ENCODE peak calls at places on chromosomes 4 and X, in ten cellular contexts. F is fibroblast of lung, N is K562, W is H1, R is GM23248, U is H9, T is neural progenitor cell, Q is endothelial cell of umbilical vein, P is astrocyte, O is SK-N-SH. L is an unnamed sample.

GRCh38 chrX:40281341-40282005 is 183.7 kb upstream of the BCOR start:
- DNase-seq in F (no peak), N (no peak), W (no peak), R (no peak), U (no peak), T (no peak), Q (no peak), P (no peak), O (no peak), L (peak)

GRCh38 chrX:133776072-133776471 is 209.3 kb downstream of the GPC3 start:
- DNase-seq in F (no peak), N (peak), W (peak), R (no peak), U (peak), T (peak), Q (peak), P (no peak), O (peak), L (peak)

GRCh38 chrX:71909956-71910355 is 689 bp upstream of the NHSL2 start:
- DNase-seq in F (peak), N (no peak), W (peak), R (peak), U (peak), T (peak), Q (no peak), P (no peak), O (no peak), L (no peak)

GRCh38 chr4:177484613-177485021 is 42.4 kb upstream of the AGA start:
- DNase-seq in F (peak), N (no peak), W (no peak), R (peak), U (no peak), T (no peak), Q (peak), P (peak), O (no peak), L (no peak)

GRCh38 chr4:175873707-175874106 is 61.6 kb upstream of the GPM6A start:
- DNase-seq in F (no peak), N (no peak), W (no peak), R (no peak), U (no peak), T (no peak), Q (no peak), P (no peak), O (no peak), L (no peak)

GRCh38 chr4:56641494-56642051 is 39.5 kb downstream of the HOPX start:
- DNase-seq in F (peak), N (no peak), W (no peak), R (peak), U (no peak), T (no peak), Q (peak), P (peak), O (no peak), L (no peak)

GRCh38 chr4:156656911-156657310 is 314.7 kb downstream of the PDGFC start:
- DNase-seq in F (no peak), N (no peak), W (no peak), R (peak), U (no peak), T (no peak), Q (no peak), P (no peak), O (no peak), L (no peak)

GRCh38 chr4:109978704-109979103 is 66.0 kb downstream of the EGF start:
- DNase-seq in F (peak), N (no peak), W (no peak), R (no peak), U (no peak), T (peak), Q (peak), P (peak), O (no peak), L (no peak)

GRCh38 chr4:96675916-96676315 is 836.0 kb downstream of the PDHA2 start:
- DNase-seq in F (peak), N (no peak), W (no peak), R (no peak), U (no peak), T (no peak), Q (no peak), P (peak), O (no peak), L (no peak)

GRCh38 chrX:10111364-10112148 is 45.2 kb upstream of the CLCN4 start:
- DNase-seq in F (no peak), N (no peak), W (no peak), R (peak), U (no peak), T (no peak), Q (peak), P (no peak), O (no peak), L (no peak)

GRCh38 chrX:95903490-95903889 is 781.2 kb upstream of the DIAPH2 start:
- DNase-seq in F (no peak), N (peak), W (no peak), R (no peak), U (peak), T (peak), Q (peak), P (no peak), O (no peak), L (no peak)

GRCh38 chr4:168993724-168994510 is 16.1 kb downstream of the CBR4 start:
- DNase-seq in F (peak), N (no peak), W (no peak), R (peak), U (no peak), T (no peak), Q (no peak), P (peak), O (no peak), L (no peak)

GRCh38 chr4:108360857-108361820 is 192.4 kb upstream of the LEF1 start:
- DNase-seq in F (peak), N (peak), W (no peak), R (peak), U (peak), T (peak), Q (no peak), P (peak), O (no peak), L (no peak)

GRCh38 chrX:21479695-21480280 is 105.6 kb downstream of the CNKSR2 start:
- DNase-seq in F (peak), N (no peak), W (no peak), R (peak), U (no peak), T (peak), Q (peak), P (peak), O (peak), L (peak)

DNA sequence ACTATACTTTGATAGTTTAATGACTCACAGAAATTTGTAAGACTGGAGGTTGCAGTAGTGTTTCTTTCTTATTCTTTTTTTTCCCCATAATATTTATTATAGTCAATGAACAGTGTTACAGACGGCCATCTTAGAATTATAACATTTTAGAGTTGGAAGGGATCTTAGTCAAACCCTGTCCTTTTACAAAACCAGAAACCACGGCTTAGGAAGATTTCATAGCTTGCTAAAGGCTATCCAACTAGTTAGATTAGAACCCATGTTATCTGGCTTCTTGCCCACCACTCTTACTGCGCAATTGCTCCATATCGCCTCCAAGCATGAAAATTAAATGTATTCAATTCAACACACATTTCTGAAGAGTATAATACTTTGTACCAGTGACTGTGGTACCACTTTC is 1.1 kb downstream of the XIAP start:
- DNase-seq in F (no peak), N (no peak), W (no peak), R (peak), U (no peak), T (no peak), Q (peak), P (no peak), O (no peak), L (peak)
- H3K4me2 ChIP-seq in F (peak), N (peak), W (peak), R (peak), U (peak), T (peak), Q (peak), P (peak), O (peak), L (peak)

DNA sequence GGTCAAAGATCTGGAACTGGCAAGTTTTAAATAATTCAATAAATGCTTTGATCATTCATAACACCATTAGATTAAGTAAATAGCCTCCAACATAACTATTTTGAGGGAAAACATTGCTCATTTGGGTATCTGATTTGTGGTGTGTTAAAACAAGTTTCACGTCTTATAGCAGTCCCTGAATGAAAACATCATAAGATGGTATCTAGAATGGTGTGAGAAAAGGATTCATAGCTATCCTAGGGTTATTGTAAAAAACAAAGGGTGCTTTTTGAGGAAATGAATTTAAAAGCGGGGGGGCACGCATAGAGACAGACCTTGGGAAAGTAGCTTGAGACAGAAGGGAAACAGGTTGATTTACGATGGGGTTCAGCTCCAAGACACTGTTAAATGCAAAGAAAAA is 710 bp upstream of the CXCL10 start:
- DNase-seq in F (no peak), N (no peak), W (no peak), R (no peak), U (no peak), T (no peak), Q (no peak), P (no peak), O (no peak), L (no peak)
- H2AFZ ChIP-seq in F (no peak), N (no peak), W (no peak), R (no peak), U (no peak), T (no peak), Q (no peak), P (no peak), O (no peak), L (no peak)

GRCh38 chr4:142129473-142129872 is 493.1 kb downstream of the IL15 start:
- DNase-seq in F (no peak), N (no peak), W (no peak), R (no peak), U (no peak), T (no peak), Q (peak), P (no peak), O (no peak), L (no peak)

GRCh38 chr4:142126890-142127497 is 490.6 kb downstream of the IL15 start:
- DNase-seq in F (peak), N (peak), W (peak), R (peak), U (peak), T (peak), Q (peak), P (peak), O (peak), L (peak)

GRCh38 chr4:142128529-142128928 is 492.1 kb downstream of the IL15 start:
- DNase-seq in F (peak), N (no peak), W (no peak), R (peak), U (no peak), T (no peak), Q (peak), P (peak), O (no peak), L (no peak)

GRCh38 chr4:142129931-142130330 is 493.5 kb downstream of the IL15 start:
- DNase-seq in F (no peak), N (no peak), W (no peak), R (peak), U (no peak), T (no peak), Q (no peak), P (no peak), O (no peak), L (no peak)

GRCh38 chr4:142130636-142131035 is 494.3 kb downstream of the IL15 start:
- DNase-seq in F (no peak), N (no peak), W (no peak), R (no peak), U (no peak), T (no peak), Q (peak), P (no peak), O (no peak), L (no peak)
- H3K9ac ChIP-seq in F (no peak), N (no peak), W (no peak), R (no peak), U (no peak), T (no peak), Q (no peak), P (no peak), O (no peak), L (no peak)

GRCh38 chrX:119685225-119686066 is 7.5 kb downstream of the SEPTIN6 start:
- DNase-seq in F (no peak), N (peak), W (no peak), R (peak), U (no peak), T (no peak), Q (peak), P (no peak), O (no peak), L (peak)

GRCh38 chrX:119682019-119682989 is 10.7 kb downstream of the SEPTIN6 start:
- DNase-seq in F (no peak), N (no peak), W (no peak), R (no peak), U (no peak), T (no peak), Q (no peak), P (no peak), O (no peak), L (no peak)

GRCh38 chrX:119686087-119686639 is 6.8 kb downstream of the SEPTIN6 start:
- DNase-seq in F (no peak), N (no peak), W (no peak), R (peak), U (no peak), T (no peak), Q (no peak), P (no peak), O (peak), L (peak)

GRCh38 chrX:119687661-119688413 is 5.1 kb downstream of the SEPTIN6 start:
- DNase-seq in F (no peak), N (no peak), W (no peak), R (peak), U (no peak), T (no peak), Q (peak), P (no peak), O (no peak), L (no peak)

GRCh38 chrX:119684916-119685224 is 8.1 kb downstream of the SEPTIN6 start:
- DNase-seq in F (no peak), N (no peak), W (no peak), R (peak), U (no peak), T (no peak), Q (no peak), P (no peak), O (no peak), L (no peak)
- H3K4me2 ChIP-seq in F (no peak), N (peak), W (no peak), R (peak), U (no peak), T (no peak), Q (peak), P (no peak), O (no peak), L (peak)

L was measured in Karpas-422.